ENCODE peak calls at places on chromosomes 16 and 17, in six cellular contexts. X, L, Q, E, N and V are unnamed samples.

GRCh38 chr16:28543072-28543471 is 4.3 kb upstream of the NUPR1 start:
- DNase-seq in L (no peak), N (no peak), E (no peak), X (no peak), Q (no peak), V (peak)

GRCh38 chr17:18070861-18071340 is 16.8 kb upstream of the DRG2 start:
- DNase-seq in Q (peak), L (no peak), X (no peak), N (no peak), E (peak), V (peak)

GRCh38 chr16:46973457-46974324 is at the start of gene DNAJA2:
- DNase-seq in X (peak), E (peak), Q (peak), L (peak), N (peak), V (peak)

GRCh38 chr17:8392274-8392673 is 5.4 kb downstream of the RNF222 start:
- DNase-seq in L (no peak), N (no peak), X (no peak), Q (no peak), E (no peak), V (no peak)

GRCh38 chr16:31072540-31073072 is 1.4 kb downstream of the ZNF668 start:
- DNase-seq in N (no peak), X (no peak), E (peak), Q (peak), L (no peak), V (peak)

GRCh38 chr17:21037117-21037803 is 5.6 kb downstream of the USP22 start:
- DNase-seq in Q (no peak), N (no peak), E (no peak), X (no peak), L (no peak), V (no peak)

GRCh38 chr17:74408262-74408661 is 23.6 kb upstream of the GPRC5C start:
- DNase-seq in Q (no peak), N (no peak), E (peak), L (peak), X (no peak), V (peak)

GRCh38 chr17:40094874-40095273 is 5.5 kb downstream of the NR1D1 start:
- DNase-seq in Q (no peak), X (no peak), E (no peak), N (no peak), L (no peak), V (no peak)

GRCh38 chr17:53749178-53749577 is 73.5 kb upstream of the KIF2B start:
- DNase-seq in L (no peak), Q (peak), E (no peak), N (peak), X (no peak), V (no peak)

GRCh38 chr16:20799599-20799998 is 6.7 kb downstream of the ERI2 start:
- DNase-seq in N (no peak), L (no peak), Q (peak), X (no peak), E (peak), V (peak)

GRCh38 chr16:51524555-51525373 is 373.7 kb upstream of the SALL1 start:
- DNase-seq in E (peak), X (no peak), N (no peak), L (no peak), Q (peak), V (peak)

GRCh38 chr16:82232806-82233205 is 62.8 kb upstream of the MPHOSPH6 start:
- DNase-seq in X (no peak), E (no peak), L (no peak), Q (no peak), N (no peak), V (no peak)

GRCh38 chr16:21684199-21684598 is 20.4 kb downstream of the OTOA start:
- DNase-seq in Q (no peak), L (no peak), X (no peak), E (no peak), N (no peak), V (no peak)

GRCh38 chr16:86509759-86510464 is 415 bp upstream of the FOXF1 start:
- DNase-seq in E (peak), Q (peak), N (no peak), L (peak), X (peak), V (peak)

GRCh38 chr17:59353936-59354755 is 22.7 kb downstream of the YPEL2 start:
- DNase-seq in X (no peak), N (no peak), Q (no peak), E (no peak), L (no peak), V (no peak)

GRCh38 chr17:17351901-17352781 is 49.0 kb downstream of the NT5M start:
- DNase-seq in L (no peak), X (peak), E (no peak), Q (peak), N (peak), V (peak)

GRCh38 chr17:14058051-14058450 is 11.3 kb upstream of the COX10 start:
- DNase-seq in Q (peak), X (no peak), N (no peak), L (no peak), E (peak), V (no peak)

GRCh38 chr17:61139219-61139618 is 260.4 kb upstream of the TBX2 start:
- DNase-seq in E (peak), X (no peak), N (no peak), Q (peak), L (no peak), V (peak)

GRCh38 chr17:4147751-4148310 is 4.8 kb downstream of the CYB5D2 start:
- DNase-seq in Q (no peak), X (no peak), N (no peak), L (no peak), E (peak), V (no peak)

GRCh38 chr17:80855196-80855967 is 136.3 kb upstream of the CHMP6 start:
- DNase-seq in Q (no peak), E (no peak), L (no peak), X (no peak), N (peak), V (no peak)

GRCh38 chr17:17855976-17856375 is 19.2 kb upstream of the SREBF1 start:
- DNase-seq in E (no peak), X (no peak), N (no peak), L (no peak), Q (no peak), V (no peak)

GRCh38 chr17:47698749-47699535 is 5.0 kb downstream of the TBKBP1 start:
- DNase-seq in Q (peak), E (peak), N (peak), L (peak), X (peak), V (peak)

GRCh38 chr16:11258553-11259287 is 2.7 kb upstream of the SOCS1 start:
- DNase-seq in N (peak), X (peak), Q (no peak), E (peak), L (peak), V (peak)

GRCh38 chr16:52573365-52574104 is 26.6 kb upstream of the TOX3 start:
- DNase-seq in X (no peak), L (no peak), E (no peak), N (no peak), Q (no peak), V (no peak)

GRCh38 chr17:77106874-77107358 is 33.9 kb upstream of the SEC14L1 start:
- DNase-seq in X (no peak), N (no peak), L (no peak), Q (no peak), E (no peak), V (no peak)

DNA sequence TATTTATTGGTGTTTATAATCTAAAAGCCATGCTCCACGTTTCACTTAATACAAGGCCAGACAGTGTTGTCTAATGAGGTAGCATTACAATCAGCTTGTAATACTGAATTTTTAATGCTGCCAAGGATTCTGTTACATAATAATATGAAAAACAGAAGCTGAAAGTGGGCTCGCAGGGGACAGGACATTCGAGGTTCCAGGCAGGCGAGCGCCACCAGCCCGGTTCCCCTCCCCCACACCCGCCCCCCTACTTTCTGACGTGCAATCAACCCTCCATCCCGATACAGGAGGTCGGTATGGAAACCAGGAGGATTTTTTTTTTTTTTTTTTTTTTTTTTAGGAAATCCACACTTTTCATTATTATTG is 6.2 kb upstream of the ZFHX3 start:
- DNase-seq in L (no peak), X (no peak), N (no peak), Q (no peak), E (no peak), V (no peak)
- H3K4me3 ChIP-seq in L (no peak), X (no peak), N (no peak), Q (no peak), E (no peak), V (no peak)

DNA sequence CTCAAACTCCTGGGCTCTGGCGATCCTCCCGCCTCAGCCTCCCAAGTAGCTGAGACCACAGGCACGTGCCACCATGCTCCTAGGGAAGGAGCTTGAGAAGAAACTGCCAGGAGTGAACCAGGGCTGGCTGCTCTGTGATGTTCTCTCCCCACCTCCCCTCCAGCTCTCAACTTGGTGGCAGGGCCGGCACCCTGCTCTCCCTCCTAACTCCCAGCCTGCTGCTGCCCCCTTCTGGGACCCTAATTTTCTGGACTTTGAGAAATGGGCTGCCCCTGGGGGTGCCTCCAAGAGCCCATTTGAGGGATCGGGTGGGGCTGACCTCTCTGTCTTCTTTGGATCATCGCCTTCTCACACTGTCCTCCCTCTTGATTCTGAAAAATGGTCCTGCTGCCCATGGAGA is 14.9 kb upstream of the STAT3 start:
- DNase-seq in E (no peak), L (no peak), Q (no peak), N (no peak), X (no peak), V (no peak)
- TF ChIP-seq CTCF in E (no peak), L (no peak), Q (peak), N (no peak), X (no peak), V (peak)

GRCh38 chr17:68344701-68345136 is 53.4 kb downstream of the ARSG start:
- DNase-seq in E (no peak), N (no peak), X (no peak), Q (no peak), L (no peak), V (no peak)
- H3K4me3 ChIP-seq in E (no peak), N (no peak), X (no peak), Q (no peak), L (no peak), V (no peak)

GRCh38 chr16:85452364-85453178 is 160.6 kb upstream of the GSE1 start:
- DNase-seq in N (no peak), Q (no peak), X (no peak), E (no peak), L (no peak), V (no peak)
- TF ChIP-seq CTCF in N (no peak), Q (no peak), X (no peak), E (no peak), L (no peak), V (no peak)

GRCh38 chr16:4113358-4114256 is 2.6 kb downstream of the ADCY9 start:
- DNase-seq in N (no peak), X (no peak), Q (no peak), L (no peak), E (no peak), V (no peak)

GRCh38 chr16:4110065-4110464 is 6.2 kb downstream of the ADCY9 start:
- DNase-seq in N (no peak), E (no peak), Q (no peak), X (no peak), L (peak), V (no peak)

GRCh38 chr16:4114257-4115208 is 1.7 kb downstream of the ADCY9 start:
- DNase-seq in X (peak), Q (no peak), L (no peak), E (peak), N (peak), V (no peak)

GRCh38 chr16:4110680-4111079 is 5.6 kb downstream of the ADCY9 start:
- DNase-seq in E (no peak), Q (no peak), L (peak), X (no peak), N (peak), V (no peak)

DNA sequence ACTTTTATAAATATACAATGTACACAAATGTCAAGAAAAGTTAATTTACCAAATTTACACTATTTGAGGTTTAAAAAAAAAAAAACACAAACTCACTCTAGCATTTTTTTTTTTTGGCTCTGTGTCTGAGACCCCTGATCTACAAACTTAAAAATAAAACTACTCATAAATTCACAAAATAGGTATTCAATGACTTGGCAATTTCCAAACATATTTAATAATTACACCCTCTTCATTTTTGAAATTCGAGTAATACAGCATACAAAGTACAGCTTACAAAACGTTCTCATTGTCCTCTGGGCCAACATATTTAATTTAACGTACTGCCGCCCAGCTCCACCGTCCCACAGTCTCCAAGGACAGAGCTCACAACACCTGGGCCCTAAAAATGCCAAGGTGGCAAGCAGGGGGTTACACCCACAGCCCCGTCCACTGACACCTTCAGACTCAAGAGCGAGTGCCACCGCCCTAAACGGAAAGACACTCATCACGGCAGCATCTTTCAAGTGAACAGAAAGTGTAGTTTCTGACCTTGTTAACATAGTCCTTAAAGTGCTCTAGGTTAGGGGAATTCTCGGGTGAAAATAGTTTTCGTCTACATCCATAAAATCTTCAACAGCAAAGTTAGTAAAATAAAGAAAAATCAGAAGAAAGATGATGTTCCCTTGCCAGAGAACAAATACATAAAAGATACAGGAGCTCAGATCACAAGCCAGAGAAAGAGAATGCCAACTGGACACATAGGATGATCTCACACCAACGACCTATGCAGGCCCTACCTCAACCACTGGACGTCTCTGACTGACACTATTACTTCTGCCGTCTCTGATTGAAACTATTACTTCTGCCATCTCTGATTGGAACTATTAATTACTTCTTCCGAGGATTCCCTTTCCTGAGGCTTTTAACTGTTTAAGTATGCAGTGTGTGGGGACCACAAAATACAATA is 4.2 kb downstream of the ADCY9 start:
- DNase-seq in X (no peak), L (no peak), Q (peak), E (peak), N (no peak), V (peak)
- H3K4me3 ChIP-seq in X (peak), L (peak), Q (peak), E (peak), N (peak), V (peak)

DNA sequence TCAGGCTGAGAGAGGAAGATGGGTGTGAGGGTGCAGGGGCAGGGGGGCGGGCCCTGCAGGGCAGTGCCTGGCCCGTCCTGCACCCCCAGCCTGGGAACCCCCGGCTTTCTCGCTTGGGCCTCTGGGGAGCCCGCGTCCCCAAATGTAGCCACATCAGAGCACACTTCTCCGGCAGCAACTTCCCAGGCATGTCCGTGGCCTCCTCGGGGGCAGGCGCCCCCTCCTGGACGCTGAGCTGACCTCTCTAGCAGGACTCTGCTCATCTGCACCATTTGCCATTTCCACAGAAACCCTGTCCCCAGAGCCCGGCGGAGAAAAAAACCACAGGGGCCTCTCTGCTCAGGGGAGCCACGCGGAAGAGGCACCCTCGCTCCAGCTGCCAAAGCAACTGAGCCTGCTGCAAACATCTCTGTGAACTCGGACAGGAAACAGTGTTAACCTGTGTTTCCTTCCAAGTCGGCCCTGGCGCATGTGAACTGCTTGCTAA is 63.4 kb downstream of the KLHDC4 start:
- DNase-seq in E (no peak), L (no peak), N (no peak), Q (peak), X (peak), V (peak)
- TF ChIP-seq CTCF in E (peak), L (no peak), N (no peak), Q (peak), X (peak), V (peak)

DNA sequence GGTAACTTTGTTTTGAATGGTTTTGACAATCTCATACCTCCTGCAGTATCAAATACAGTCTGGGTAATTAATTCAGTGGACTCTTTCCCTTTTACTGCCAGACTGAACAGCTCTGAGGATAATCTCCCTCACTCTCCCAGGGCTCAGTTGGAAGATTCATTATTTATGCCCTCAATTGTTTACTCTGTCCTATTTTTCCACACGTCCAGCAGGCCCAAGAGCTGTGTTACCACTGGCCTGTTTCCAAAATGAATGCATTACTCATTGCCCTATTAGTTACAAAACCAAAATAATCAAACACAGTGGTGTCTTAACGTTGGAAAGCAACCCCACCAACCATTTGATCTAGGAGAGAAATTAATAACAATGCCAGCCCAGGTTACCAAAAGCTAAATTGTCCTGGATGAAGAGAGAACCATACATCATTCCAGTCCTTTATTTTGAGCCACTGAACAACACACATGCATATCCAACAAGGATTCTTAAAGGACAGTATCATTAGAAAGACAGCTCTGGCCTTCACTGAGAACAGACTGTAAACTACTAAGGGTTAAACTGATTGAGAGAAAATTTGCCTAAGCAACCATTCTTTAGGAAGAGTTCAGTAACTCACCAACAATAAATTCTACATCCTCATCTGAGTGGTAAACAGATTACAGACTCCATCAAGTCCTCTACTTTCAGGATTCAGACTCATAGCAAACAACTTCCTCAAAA is 34.5 kb downstream of the FAM222B start:
- DNase-seq in L (no peak), X (no peak), N (no peak), Q (peak), E (peak), V (peak)
- H3K4me3 ChIP-seq in L (no peak), X (no peak), N (peak), Q (no peak), E (no peak), V (no peak)